ENCODE peak calls at places on chromosomes 13 and 19, in six cellular contexts. H is activated CD4-positive, alpha-beta T cell treated with anti-CD3 and anti-CD28 coated beads, Interleukin-2, amount 50 U/mL, for 1 hour; Y is osteoblast; Q is AG08396; D is stimulated activated CD4-positive, alpha-beta T cell treated with anti-CD3 and anti-CD28 coated beads, Interleukin-4, amount 100 ng/mL, for 4 hours; F is neural crest cell. G is an unnamed sample.

GRCh38 chr19:16112778-16113177 is 1.1 kb downstream of the RAB8A start:
- DNase-seq in Y (peak; percentile 41), Q (no peak), H (no peak), F (no peak), D (no peak), G (no peak)

GRCh38 chr13:114096811-114097503 is 35.5 kb downstream of the RASA3 start:
- DNase-seq in F (no peak), Q (no peak), H (no peak), Y (peak; percentile 80), D (no peak), G (no peak)

GRCh38 chr13:38687246-38688229 is 661 bp downstream of the FREM2 start:
- DNase-seq in D (no peak), Y (peak; percentile 79), H (no peak), F (peak; percentile 6), Q (no peak), G (no peak)

GRCh38 chr19:31962565-31962996 is 382.8 kb upstream of the ZNF507 start:
- DNase-seq in F (no peak), H (no peak), D (no peak), Y (no peak), Q (no peak), G (no peak)

GRCh38 chr19:8305798-8306197 is 2.4 kb downstream of the CD320 start:
- DNase-seq in H (no peak), Y (peak; percentile 77), D (no peak), F (no peak), Q (no peak), G (no peak)

GRCh38 chr19:3612901-3613741 is 6.4 kb upstream of the TBXA2R start:
- DNase-seq in Y (no peak), H (no peak), F (no peak), Q (no peak), D (no peak), G (no peak)

GRCh38 chr19:7681336-7682174 is 922 bp downstream of the TRAPPC5 start:
- DNase-seq in Q (peak; percentile 90), F (peak; percentile 63), D (peak; percentile 73), H (peak; percentile 82), Y (peak; percentile 100), G (peak; percentile 86)

GRCh38 chr19:29876414-29876813 is 64.6 kb downstream of the CCNE1 start:
- DNase-seq in Q (no peak), H (no peak), Y (no peak), F (no peak), D (no peak), G (no peak)

GRCh38 chr13:79128158-79128557 is 277.9 kb downstream of the RBM26 start:
- DNase-seq in Q (no peak), D (no peak), F (no peak), H (no peak), Y (no peak), G (no peak)

GRCh38 chr19:33713194-33713593 is 83.5 kb upstream of the KCTD15 start:
- DNase-seq in Q (no peak), D (no peak), H (no peak), Y (no peak), F (no peak), G (no peak)

GRCh38 chr19:38049105-38049649 is 142.2 kb downstream of the SIPA1L3 start:
- DNase-seq in H (peak; percentile 41), D (peak; percentile 43), Y (peak; percentile 97), Q (no peak), F (no peak), G (no peak)

GRCh38 chr13:109203587-109203986 is 574.2 kb downstream of the MYO16 start:
- DNase-seq in Y (no peak), F (no peak), Q (no peak), H (no peak), D (no peak), G (no peak)

GRCh38 chr19:44648536-44649370 is 5.0 kb downstream of the PVR start:
- DNase-seq in F (no peak), Q (peak; percentile 73), D (no peak), H (no peak), Y (peak; percentile 85), G (peak; percentile 72)

GRCh38 chr19:36009633-36010379 is 1.2 kb upstream of the SYNE4 start:
- DNase-seq in F (no peak), H (no peak), Q (no peak), D (no peak), Y (peak; percentile 80), G (no peak)

GRCh38 chr13:32443111-32443510 is 15.2 kb upstream of the N4BP2L1 start:
- DNase-seq in F (no peak), H (peak; percentile 30), Y (no peak), Q (no peak), D (no peak), G (no peak)

GRCh38 chr19:892243-892996 is 567 bp downstream of the MED16 start:
- DNase-seq in Q (no peak), H (no peak), F (no peak), D (no peak), Y (no peak), G (no peak)

GRCh38 chr19:28424041-28424440 is 788.9 kb downstream of the UQCRFS1 start:
- DNase-seq in F (no peak), Y (no peak), Q (no peak), H (no peak), D (no peak), G (no peak)

GRCh38 chr19:39212377-39212742 is 8.3 kb upstream of the SYCN start:
- DNase-seq in F (peak; percentile 18), D (peak; percentile 55), Y (peak; percentile 27), H (peak; percentile 56), Q (no peak), G (no peak)

GRCh38 chr19:39032164-39032918 is at the start of gene FBXO27:
- DNase-seq in F (peak; percentile 5), D (no peak), Y (peak; percentile 86), H (no peak), Q (no peak), G (no peak)

GRCh38 chr19:45729774-45730388 is 815 bp downstream of the FBXO46 start:
- DNase-seq in D (no peak), F (no peak), H (no peak), Q (no peak), Y (peak; percentile 50), G (no peak)

GRCh38 chr13:56988543-56988942 is 152.2 kb upstream of the PRR20A start:
- DNase-seq in D (no peak), F (no peak), Q (no peak), Y (no peak), H (no peak), G (no peak)

GRCh38 chr13:79779761-79780160 is 298.8 kb downstream of the NDFIP2 start:
- DNase-seq in Y (no peak), F (no peak), Q (peak; percentile 68), D (no peak), H (no peak), G (peak; percentile 75)

GRCh38 chr19:480016-480855 is 16.1 kb upstream of the MADCAM1 start:
- DNase-seq in H (no peak), F (peak; percentile 86), D (no peak), Q (peak; percentile 89), Y (peak; percentile 98), G (peak; percentile 85)

GRCh38 chr13:93690139-93690538 is 463.5 kb downstream of the GPC6 start:
- DNase-seq in H (no peak), Y (peak; percentile 37), D (no peak), Q (peak; percentile 5), F (peak; percentile 26), G (no peak)

GRCh38 chr19:6038634-6039405 is 60.9 kb upstream of the RANBP3 start:
- DNase-seq in Q (no peak), Y (no peak), D (no peak), H (no peak), F (no peak), G (no peak)

GRCh38 chr19:29326849-29327840 is 114.2 kb upstream of the UQCRFS1 start:
- DNase-seq in Y (no peak), H (no peak), D (no peak), Q (no peak), F (no peak), G (no peak)

GRCh38 chr13:86403213-86403612 is 604.0 kb upstream of the SLITRK6 start:
- DNase-seq in Y (no peak), D (no peak), H (no peak), Q (no peak), F (no peak), G (no peak)

GRCh38 chr13:51639171-51639570 is 54.9 kb downstream of the WDFY2 start:
- DNase-seq in Y (no peak), Q (no peak), H (no peak), F (no peak), D (no peak), G (no peak)

GRCh38 chr13:27406178-27406939 is 18.1 kb upstream of the GTF3A start:
- DNase-seq in Q (peak; percentile 57), H (peak; percentile 22), Y (no peak), F (no peak), D (no peak), G (peak; percentile 54)

GRCh38 chr13:99281811-99282263 is 23.7 kb upstream of the GPR18 start:
- DNase-seq in D (peak; percentile 26), Y (peak; percentile 26), Q (no peak), H (peak; percentile 62), F (no peak), G (peak; percentile 48)

GRCh38 chr13:44098559-44098958 is 218.9 kb downstream of the LACC1 start:
- DNase-seq in F (no peak), Y (no peak), D (no peak), H (no peak), Q (no peak), G (no peak)

GRCh38 chr13:62123409-62123808 is 707.8 kb upstream of the PCDH20 start:
- DNase-seq in F (no peak), Q (no peak), Y (no peak), H (no peak), D (no peak), G (no peak)

GRCh38 chr19:22517496-22518411 is 95.6 kb upstream of the ZNF98 start:
- DNase-seq in H (no peak), D (no peak), Y (no peak), Q (no peak), F (no peak), G (no peak)

GRCh38 chr13:23081246-23081645 is 99.5 kb upstream of the SGCG start:
- DNase-seq in D (no peak), Y (no peak), F (no peak), Q (peak; percentile 63), H (no peak), G (peak; percentile 53)

GRCh38 chr19:16376241-16376640 is 51.6 kb downstream of the KLF2 start:
- DNase-seq in Q (no peak), Y (peak; percentile 87), D (no peak), H (no peak), F (no peak), G (no peak)

GRCh38 chr13:41004875-41005693 is 14.0 kb downstream of the ELF1 start:
- DNase-seq in Q (no peak), D (no peak), H (no peak), F (no peak), Y (no peak), G (no peak)

GRCh38 chr13:100490692-100491091 is 97.9 kb downstream of the GGACT start:
- DNase-seq in Y (no peak), F (no peak), H (no peak), D (no peak), Q (no peak), G (no peak)

G was measured in AG08395.